ENCODE peak calls at places on chromosome 15, in seven cellular contexts. T is B cell, L is SK-N-SH, E is colonic mucosa, D is HFFc6, F is MM.1S, N is fibroblast of lung. K is an unnamed sample.

GRCh38 chr15:58038426-58039106 is 26.9 kb downstream of the ALDH1A2 start:
- DNase-seq in T (no peak), L (no peak), E (peak), D (no peak), F (no peak), N (peak), K (no peak)

GRCh38 chr15:84748274-84749110 is at the start of gene ZNF592:
- DNase-seq in T (peak), L (peak), E (peak), D (peak), F (peak), N (peak), K (peak)

GRCh38 chr15:63736287-63736686 is 97.5 kb downstream of the HERC1 start:
- DNase-seq in T (no peak), L (no peak), E (no peak), D (no peak), F (no peak), N (no peak), K (no peak)

GRCh38 chr15:74400915-74401757 is 32.6 kb downstream of the SEMA7A start:
- DNase-seq in T (no peak), L (no peak), E (no peak), D (no peak), F (peak), N (peak), K (no peak)

GRCh38 chr15:29671308-29671981 is 150.8 kb downstream of the TJP1 start:
- DNase-seq in T (no peak), L (no peak), E (no peak), D (peak), F (no peak), N (peak), K (no peak)

GRCh38 chr15:93072440-93073394 is 16.3 kb downstream of the RGMA start:
- DNase-seq in T (no peak), L (peak), E (peak), D (peak), F (no peak), N (peak), K (peak)

GRCh38 chr15:78841307-78841706 is 30.0 kb upstream of the ADAMTS7 start:
- DNase-seq in T (no peak), L (no peak), E (no peak), D (no peak), F (no peak), N (peak), K (no peak)

GRCh38 chr15:64016257-64016656 is 30.0 kb downstream of the DAPK2 start:
- DNase-seq in T (no peak), L (no peak), E (no peak), D (no peak), F (no peak), N (no peak), K (no peak)

GRCh38 chr15:92959219-92959618 is 59.1 kb downstream of the CHD2 start:
- DNase-seq in T (no peak), L (no peak), E (no peak), D (no peak), F (no peak), N (no peak), K (no peak)

GRCh38 chr15:23038741-23039150 is 623 bp downstream of the TUBGCP5 start:
- DNase-seq in T (no peak), L (no peak), E (no peak), D (peak), F (no peak), N (peak), K (no peak)

GRCh38 chr15:34753236-34753894 is 1.4 kb downstream of the GJD2 start:
- DNase-seq in T (no peak), L (no peak), E (no peak), D (peak), F (no peak), N (peak), K (no peak)

GRCh38 chr15:40731034-40731433 is 24.0 kb downstream of the RMDN3 start:
- DNase-seq in T (no peak), L (no peak), E (no peak), D (no peak), F (no peak), N (no peak), K (no peak)

GRCh38 chr15:27183182-27183581 is 212.2 kb downstream of the GABRG3 start:
- DNase-seq in T (no peak), L (peak), E (no peak), D (no peak), F (no peak), N (no peak), K (no peak)

GRCh38 chr15:29539736-29540135 is 270.1 kb upstream of the NSMCE3 start:
- DNase-seq in T (no peak), L (no peak), E (no peak), D (no peak), F (no peak), N (no peak), K (no peak)

GRCh38 chr15:31004220-31004733 is 12.8 kb upstream of the MTMR10 start:
- DNase-seq in T (peak), L (no peak), E (no peak), D (no peak), F (peak), N (peak), K (no peak)

GRCh38 chr15:48406911-48407310 is 75.7 kb downstream of the DUT start:
- DNase-seq in T (no peak), L (no peak), E (no peak), D (no peak), F (no peak), N (no peak), K (no peak)

GRCh38 chr15:70237626-70238025 is 139.9 kb upstream of the TLE3 start:
- DNase-seq in T (no peak), L (no peak), E (no peak), D (peak), F (no peak), N (no peak), K (no peak)

GRCh38 chr15:82294061-82294690 is 31.6 kb downstream of the SAXO2 start:
- DNase-seq in T (no peak), L (no peak), E (no peak), D (no peak), F (no peak), N (no peak), K (no peak)

GRCh38 chr15:33069161-33069560 is 125.4 kb downstream of the FMN1 start:
- DNase-seq in T (no peak), L (no peak), E (no peak), D (no peak), F (no peak), N (no peak), K (no peak)

GRCh38 chr15:44675911-44676310 is 12.4 kb upstream of the SPG11 start:
- DNase-seq in T (no peak), L (no peak), E (no peak), D (no peak), F (no peak), N (no peak), K (no peak)

GRCh38 chr15:36897834-36898233 is 202.5 kb downstream of the MEIS2 start:
- DNase-seq in T (no peak), L (no peak), E (no peak), D (no peak), F (no peak), N (no peak), K (no peak)

GRCh38 chr15:99106417-99107220 is 1.7 kb downstream of the SYNM start:
- DNase-seq in T (no peak), L (no peak), E (no peak), D (no peak), F (no peak), N (peak), K (no peak)

GRCh38 chr15:93087825-93088199 is 1.2 kb downstream of the RGMA start:
- DNase-seq in T (no peak), L (peak), E (peak), D (peak), F (peak), N (peak), K (no peak)

GRCh38 chr15:84633311-84634227 is 20.5 kb downstream of the WDR73 start:
- DNase-seq in T (peak), L (peak), E (peak), D (peak), F (peak), N (peak), K (peak)

GRCh38 chr15:57541805-57542504 is 49.7 kb upstream of the MYZAP start:
- DNase-seq in T (no peak), L (peak), E (peak), D (peak), F (no peak), N (peak), K (peak)

GRCh38 chr15:26985050-26985449 is 14.1 kb downstream of the GABRG3 start:
- DNase-seq in T (no peak), L (no peak), E (no peak), D (no peak), F (no peak), N (no peak), K (no peak)

GRCh38 chr15:50137893-50138292 is 18.9 kb upstream of the ATP8B4 start:
- DNase-seq in T (no peak), L (no peak), E (no peak), D (peak), F (no peak), N (no peak), K (no peak)
- TF ChIP-seq CTCF in T (no peak), L (no peak), E (no peak), D (peak), F (no peak), N (no peak), K (no peak)

GRCh38 chr15:38873151-38873550 is 308.5 kb upstream of the RASGRP1 start:
- DNase-seq in T (no peak), L (no peak), E (no peak), D (no peak), F (no peak), N (no peak), K (no peak)
- TF ChIP-seq CTCF in T (no peak), L (no peak), E (no peak), D (no peak), F (no peak), N (no peak), K (no peak)

DNA sequence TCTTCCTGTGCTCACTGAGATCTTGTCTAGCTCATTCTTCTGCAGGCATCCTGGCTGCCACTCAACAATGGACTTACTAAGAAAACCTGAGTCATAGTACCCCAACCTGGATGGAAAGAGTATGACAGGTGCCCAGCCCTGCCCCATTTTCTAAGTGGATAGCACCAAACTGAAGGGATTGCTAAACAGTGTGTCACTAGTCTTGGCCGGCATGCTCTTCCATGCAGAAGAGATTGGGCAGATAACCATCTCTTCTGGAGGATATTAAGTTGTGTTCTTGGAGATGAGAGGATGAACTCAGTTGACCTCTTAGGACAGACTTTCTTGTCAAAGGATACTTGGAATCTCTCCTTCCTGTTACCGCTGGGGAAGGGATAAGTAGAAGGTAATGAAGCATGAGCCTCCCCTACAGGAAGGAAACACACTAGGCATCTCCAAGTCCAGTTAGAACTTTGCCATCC is 797.5 kb downstream of the AGBL1 start:
- DNase-seq in T (no peak), L (no peak), E (no peak), D (no peak), F (no peak), N (peak), K (no peak)
- TF ChIP-seq CTCF in T (no peak), L (peak), E (no peak), D (no peak), F (no peak), N (no peak), K (no peak)

DNA sequence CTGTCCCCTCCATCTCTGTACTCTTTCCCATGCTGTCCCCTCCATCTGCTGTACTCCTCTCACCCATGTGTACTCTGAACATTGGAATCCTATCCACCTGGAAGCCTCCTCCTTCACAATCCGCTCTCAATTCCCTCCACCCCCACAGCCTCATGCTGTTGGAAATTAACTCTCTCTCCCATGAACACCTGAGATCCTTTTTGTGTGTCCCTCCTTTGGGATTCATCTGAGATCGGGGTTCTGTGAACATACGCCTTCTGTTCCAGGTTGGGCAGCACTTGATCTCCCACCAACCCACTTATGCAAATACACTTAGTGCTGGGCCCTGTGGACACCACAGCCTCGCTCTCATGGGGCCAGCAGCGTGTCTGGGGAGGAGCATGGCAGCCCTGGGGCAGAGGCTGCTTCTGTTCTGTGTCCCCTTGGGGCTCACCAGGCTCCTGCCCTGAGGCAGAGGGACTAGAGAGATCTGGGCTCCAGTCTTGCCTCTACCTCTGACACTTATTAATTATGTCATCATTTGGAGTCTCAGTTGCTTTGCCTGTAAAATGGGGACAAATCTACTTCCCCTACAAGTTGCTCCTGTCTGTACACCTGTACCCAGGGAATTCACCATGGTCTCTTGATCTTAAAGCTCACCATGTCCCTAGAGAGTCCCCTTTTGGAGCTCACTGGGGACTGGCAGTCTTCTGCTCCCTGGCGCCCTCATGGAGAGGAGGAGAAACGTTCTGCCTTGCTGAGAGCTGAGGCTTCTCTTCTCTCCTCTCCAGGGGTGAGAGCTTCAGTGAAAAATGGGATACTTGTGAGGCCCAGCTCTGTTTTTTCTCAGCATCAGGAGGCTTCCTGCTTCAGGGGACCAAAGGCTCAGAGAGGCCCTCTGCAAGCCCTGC is 42.7 kb downstream of the ITGA11 start:
- DNase-seq in T (no peak), L (no peak), E (no peak), D (no peak), F (no peak), N (no peak), K (no peak)
- TF ChIP-seq CTCF in T (no peak), L (no peak), E (no peak), D (peak), F (no peak), N (no peak), K (no peak)

GRCh38 chr15:80217327-80217900 is 34.6 kb downstream of the CTXND1 start:
- DNase-seq in T (no peak), L (no peak), E (no peak), D (no peak), F (no peak), N (no peak), K (no peak)
- TF ChIP-seq CTCF in T (no peak), L (no peak), E (no peak), D (no peak), F (no peak), N (no peak), K (no peak)

K was measured in AG09319.